ENCODE peak calls at places on chromosomes 3 and 15, in eight cellular contexts. N, S, L, V, B, E, W and Z are unnamed samples.

GRCh38 chr3:56928379-56929068 is 126.8 kb upstream of the ARHGEF3 start:
- DNase-seq in N (peak), S (no peak), L (no peak), V (peak), B (no peak), E (peak), W (peak), Z (peak)

GRCh38 chr3:50122071-50122470 is 33.1 kb upstream of the SEMA3F start:
- DNase-seq in N (no peak), S (no peak), L (no peak), V (no peak), B (no peak), E (peak), W (no peak), Z (no peak)

GRCh38 chr3:49644684-49645083 is 29.5 kb upstream of the APEH start:
- DNase-seq in N (no peak), S (no peak), L (no peak), V (no peak), B (no peak), E (no peak), W (no peak), Z (no peak)

GRCh38 chr15:77529394-77530159 is 103.1 kb downstream of the LINGO1 start:
- DNase-seq in N (no peak), S (no peak), L (no peak), V (no peak), B (no peak), E (no peak), W (no peak), Z (no peak)

GRCh38 chr15:85879334-85880163 is 84.8 kb upstream of the KLHL25 start:
- DNase-seq in N (peak), S (no peak), L (no peak), V (peak), B (no peak), E (peak), W (no peak), Z (peak)

GRCh38 chr3:187021748-187022402 is 91.5 kb downstream of the ST6GAL1 start:
- DNase-seq in N (no peak), S (no peak), L (no peak), V (no peak), B (no peak), E (no peak), W (no peak), Z (no peak)

GRCh38 chr3:179146911-179147570 is 1.1 kb upstream of the PIK3CA start:
- DNase-seq in N (peak), S (peak), L (peak), V (peak), B (no peak), E (peak), W (peak), Z (peak)

GRCh38 chr3:187150599-187150998 is 11.3 kb upstream of the RPL39L start:
- DNase-seq in N (peak), S (no peak), L (no peak), V (no peak), B (peak), E (peak), W (no peak), Z (no peak)

GRCh38 chr3:185930393-185931107 is 7.3 kb downstream of the TRA2B start:
- DNase-seq in N (peak), S (no peak), L (no peak), V (peak), B (no peak), E (no peak), W (no peak), Z (no peak)

GRCh38 chr3:8324727-8325126 is 176.9 kb upstream of the LMCD1 start:
- DNase-seq in N (peak), S (peak), L (peak), V (peak), B (no peak), E (peak), W (peak), Z (peak)

GRCh38 chr3:9079674-9080073 is 116.4 kb upstream of the RAD18 start:
- DNase-seq in N (peak), S (no peak), L (no peak), V (no peak), B (no peak), E (no peak), W (peak), Z (no peak)

GRCh38 chr3:46705022-46705530 is 3.9 kb downstream of the TMIE start:
- DNase-seq in N (peak), S (peak), L (peak), V (peak), B (peak), E (peak), W (peak), Z (peak)

GRCh38 chr15:40500584-40501330 is 30.0 kb downstream of the CHST14 start:
- DNase-seq in N (peak), S (no peak), L (no peak), V (peak), B (no peak), E (no peak), W (no peak), Z (peak)

GRCh38 chr15:57496594-57496945 is 95.1 kb upstream of the MYZAP start:
- DNase-seq in N (no peak), S (no peak), L (no peak), V (no peak), B (no peak), E (no peak), W (no peak), Z (no peak)

GRCh38 chr3:124843496-124843895 is 43.7 kb downstream of the ITGB5 start:
- DNase-seq in N (no peak), S (no peak), L (no peak), V (no peak), B (no peak), E (peak), W (no peak), Z (no peak)

GRCh38 chr15:89307791-89308190 is 26.8 kb downstream of the POLG start:
- DNase-seq in N (peak), S (no peak), L (no peak), V (peak), B (no peak), E (no peak), W (no peak), Z (peak)

GRCh38 chr3:76700323-76700722 is 339.6 kb upstream of the ROBO2 start:
- DNase-seq in N (no peak), S (no peak), L (no peak), V (peak), B (no peak), E (no peak), W (no peak), Z (no peak)

GRCh38 chr3:194496217-194496881 is 9.5 kb upstream of the ATP13A3 start:
- DNase-seq in N (no peak), S (no peak), L (no peak), V (no peak), B (no peak), E (no peak), W (no peak), Z (no peak)

GRCh38 chr3:51538115-51538458 is 432 bp upstream of the RAD54L2 start:
- DNase-seq in N (no peak), S (no peak), L (no peak), V (peak), B (no peak), E (peak), W (peak), Z (no peak)